ENCODE peak calls at places on chromosomes 7 and 10, in four cellular contexts. E is GM23248, V is DND-41, F is transverse colon. Q is an unnamed sample.
A peak's percentile ranks its signal among the peaks of the same experiment; 100 is the strongest.

GRCh38 chr10:8054243-8054497 is 318 bp upstream of the GATA3 start:
- DNase-seq in E (peak; percentile 30), V (no peak), F (no peak), Q (no peak)

GRCh38 chr7:15686957-15687644 is 618 bp upstream of the MEOX2 start:
- DNase-seq in E (peak; percentile 4), V (no peak), F (no peak), Q (no peak)

GRCh38 chr7:152544971-152545619 is 109.3 kb upstream of the KMT2C start:
- DNase-seq in E (no peak), V (no peak), F (no peak), Q (no peak)

GRCh38 chr7:150755473-150756099 is 18.4 kb downstream of the GIMAP5 start:
- DNase-seq in E (no peak), V (peak; percentile 89), F (no peak), Q (peak; percentile 72)

GRCh38 chr7:151631968-151632749 is 112.5 kb upstream of the RHEB start:
- DNase-seq in E (peak; percentile 84), V (no peak), F (peak; percentile 92), Q (peak; percentile 88)

GRCh38 chr10:81920213-81920829 is 45.3 kb downstream of the NRG3 start:
- DNase-seq in E (no peak), V (no peak), F (no peak), Q (no peak)

GRCh38 chr7:151060416-151061234 is 1.2 kb downstream of the SLC4A2 start:
- DNase-seq in E (peak; percentile 66), V (peak; percentile 57), F (peak; percentile 58), Q (no peak)

GRCh38 chr7:24653316-24654085 is 80.2 kb downstream of the PALS2 start:
- DNase-seq in E (peak; percentile 38), V (no peak), F (no peak), Q (no peak)

GRCh38 chr7:36747251-36747968 is 23.1 kb upstream of the AOAH start:
- DNase-seq in E (peak; percentile 3), V (no peak), F (no peak), Q (no peak)

GRCh38 chr7:101208794-101209193 is 8.0 kb upstream of the MOGAT3 start:
- DNase-seq in E (no peak), V (no peak), F (no peak), Q (no peak)

GRCh38 chr10:49387029-49387428 is 8.9 kb downstream of the DRGX start:
- DNase-seq in E (peak; percentile 97), V (no peak), F (no peak), Q (no peak)

GRCh38 chr7:74193054-74193453 is 16.8 kb upstream of the LAT2 start:
- DNase-seq in E (no peak), V (no peak), F (no peak), Q (no peak)

GRCh38 chr7:15305002-15305600 is 256.7 kb downstream of the AGMO start:
- DNase-seq in E (peak; percentile 71), V (peak; percentile 31), F (peak; percentile 23), Q (no peak)

GRCh38 chr7:78437118-78437517 is 638.5 kb downstream of the PHTF2 start:
- DNase-seq in E (peak; percentile 78), V (no peak), F (no peak), Q (no peak)

GRCh38 chr7:69708857-69709256 is 110.6 kb downstream of the AUTS2 start:
- DNase-seq in E (peak; percentile 26), V (no peak), F (no peak), Q (no peak)

GRCh38 chr7:23768022-23768421 is 58.0 kb downstream of the STK31 start:
- DNase-seq in E (no peak), V (no peak), F (no peak), Q (no peak)

GRCh38 chr7:131800008-131800407 is 243.6 kb upstream of the PODXL start:
- DNase-seq in E (no peak), V (no peak), F (no peak), Q (no peak)

GRCh38 chr7:74479961-74480829 is 26.5 kb downstream of the GTF2IRD1 start:
- DNase-seq in E (peak; percentile 98), V (no peak), F (peak; percentile 79), Q (no peak)

GRCh38 chr10:49761789-49762565 is at the start of gene OGDHL:
- DNase-seq in E (peak; percentile 68), V (peak; percentile 77), F (peak; percentile 27), Q (peak; percentile 19)

GRCh38 chr10:14384915-14385314 is 54.2 kb upstream of the FRMD4A start:
- DNase-seq in E (no peak), V (no peak), F (no peak), Q (no peak)

GRCh38 chr10:9781681-9782080 is 1236.0 kb upstream of the CELF2 start:
- DNase-seq in E (peak; percentile 37), V (no peak), F (no peak), Q (no peak)

GRCh38 chr7:47497367-47498096 is 84.4 kb downstream of the TNS3 start:
- DNase-seq in E (peak; percentile 33), V (no peak), F (no peak), Q (no peak)

GRCh38 chr7:111529507-111530355 is 32.6 kb downstream of the IMMP2L start:
- DNase-seq in E (peak; percentile 9), V (no peak), F (no peak), Q (no peak)

GRCh38 chr7:99096124-99096887 is 47.6 kb downstream of the SMURF1 start:
- DNase-seq in E (no peak), V (no peak), F (no peak), Q (no peak)

GRCh38 chr10:128058746-128059125 is 67.5 kb downstream of the MKI67 start:
- DNase-seq in E (no peak), V (no peak), F (no peak), Q (no peak)

GRCh38 chr7:158094671-158095256 is 492.9 kb downstream of the PTPRN2 start:
- DNase-seq in E (no peak), V (no peak), F (no peak), Q (no peak)

GRCh38 chr7:104415700-104416099 is 87.3 kb downstream of the LHFPL3 start:
- DNase-seq in E (no peak), V (no peak), F (no peak), Q (no peak)

GRCh38 chr10:101076630-101077029 is 14.8 kb downstream of the KAZALD1 start:
- DNase-seq in E (no peak), V (no peak), F (no peak), Q (no peak)

GRCh38 chr7:11492307-11492706 is 339.7 kb downstream of the THSD7A start:
- DNase-seq in E (peak; percentile 13), V (no peak), F (no peak), Q (no peak)

GRCh38 chr7:55185941-55186609 is 167.3 kb downstream of the EGFR start:
- DNase-seq in E (peak; percentile 97), V (no peak), F (no peak), Q (no peak)

GRCh38 chr10:102509387-102509786 is 5.6 kb downstream of the SUFU start:
- DNase-seq in E (peak; percentile 84), V (no peak), F (no peak), Q (no peak)

GRCh38 chr7:1919539-1920265 is 249.6 kb downstream of the ELFN1 start:
- DNase-seq in E (peak; percentile 28), V (peak; percentile 45), F (peak; percentile 33), Q (peak; percentile 24)

GRCh38 chr10:26860026-26860541 is 674 bp downstream of the ABI1 start:
- DNase-seq in E (peak; percentile 83), V (peak; percentile 61), F (peak; percentile 56), Q (peak; percentile 54)

GRCh38 chr10:43056568-43057011 is 20.3 kb upstream of the RET start:
- DNase-seq in E (no peak), V (no peak), F (no peak), Q (no peak)

GRCh38 chr7:132601783-132602182 is 25.5 kb upstream of the PLXNA4 start:
- DNase-seq in E (no peak), V (no peak), F (no peak), Q (no peak)

GRCh38 chr7:16646427-16647081 is 573 bp downstream of the BZW2 start:
- DNase-seq in E (peak; percentile 56), V (peak; percentile 32), F (peak; percentile 17), Q (no peak)

GRCh38 chr10:114683162-114683561 is 25.1 kb upstream of the ABLIM1 start:
- DNase-seq in E (no peak), V (no peak), F (no peak), Q (no peak)

GRCh38 chr10:120505056-120505455 is 48.0 kb downstream of the PLPP4 start:
- DNase-seq in E (no peak), V (no peak), F (no peak), Q (no peak)

GRCh38 chr10:120506674-120507073 is 49.6 kb downstream of the PLPP4 start:
- DNase-seq in E (peak; percentile 91), V (no peak), F (no peak), Q (no peak)

GRCh38 chr10:120507651-120508050 is 50.6 kb downstream of the PLPP4 start:
- DNase-seq in E (no peak), V (no peak), F (no peak), Q (no peak)

GRCh38 chr10:120507175-120507574 is 50.1 kb downstream of the PLPP4 start:
- DNase-seq in E (no peak), V (no peak), F (no peak), Q (no peak)

DNA sequence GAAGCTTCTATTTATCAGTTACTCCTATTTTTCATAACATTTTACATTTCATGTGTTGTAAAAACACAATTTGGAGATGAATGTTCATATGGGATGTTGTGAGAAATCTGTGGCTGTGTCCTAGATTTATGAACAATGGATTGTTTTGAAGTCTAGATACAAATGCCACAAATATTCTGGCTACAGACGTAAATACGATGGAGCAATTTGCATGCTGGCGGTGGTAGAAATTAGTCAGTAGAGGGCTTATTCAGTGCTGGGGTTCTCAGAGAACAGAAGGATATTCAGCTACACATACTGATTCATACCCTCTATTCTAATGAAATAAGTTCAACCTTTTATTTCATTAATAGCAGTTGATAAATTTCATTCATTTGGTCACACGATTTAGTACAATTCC is 48.8 kb downstream of the PLPP4 start:
- DNase-seq in E (peak; percentile 93), V (no peak), F (no peak), Q (no peak)
- H3K4me1 ChIP-seq in E (peaks cover 59% of the 10 kb centered on the region), V (no peaks in the 10 kb centered on the region), F (no peaks in the 10 kb centered on the region), Q (no peaks in the 10 kb centered on the region)

GRCh38 chr7:106279425-106280182 is 5.2 kb downstream of the NAMPT start:
- DNase-seq in E (no peak), V (no peak), F (no peak), Q (no peak)
- H3K4me1 ChIP-seq in E (peaks cover 20% of the 10 kb centered on the region), V (peaks cover 17% of the 10 kb centered on the region), F (peaks cover 15% of the 10 kb centered on the region), Q (peaks cover 27% of the 10 kb centered on the region)

GRCh38 chr10:89134963-89135362 is 72.2 kb downstream of the CH25H start:
- DNase-seq in E (no peak), V (no peak), F (no peak), Q (no peak)
- H3K4me1 ChIP-seq in E (peaks cover 20% of the 10 kb centered on the region), V (no peaks in the 10 kb centered on the region), F (no peaks in the 10 kb centered on the region), Q (no peaks in the 10 kb centered on the region)

DNA sequence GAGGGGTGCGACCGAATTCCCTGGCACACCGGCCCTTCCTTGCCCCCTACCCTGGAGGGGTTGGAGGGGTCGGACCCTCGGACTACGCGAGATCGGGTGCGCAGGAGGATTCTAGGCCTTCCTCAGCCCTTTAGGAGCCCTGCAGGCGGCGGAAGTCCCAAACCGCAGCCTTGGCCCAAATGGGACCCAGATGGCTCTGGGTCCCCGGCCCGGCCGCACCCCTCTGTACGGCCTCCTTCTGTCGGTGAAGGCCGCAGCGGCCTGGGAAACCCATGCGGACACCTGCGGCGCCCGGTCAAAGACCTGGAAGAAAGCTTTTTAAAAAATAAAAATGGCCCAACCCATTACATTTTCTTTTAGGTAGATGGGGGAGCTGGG is 2.4 kb upstream of the VAX1 start:
- DNase-seq in E (no peak), V (no peak), F (no peak), Q (no peak)
- H3K4me1 ChIP-seq in E (no peaks in the 10 kb centered on the region), V (no peaks in the 10 kb centered on the region), F (peaks cover 15% of the 10 kb centered on the region), Q (no peaks in the 10 kb centered on the region)

GRCh38 chr7:27187702-27188665 is 3.0 kb upstream of the HOXA11 start:
- DNase-seq in E (no peak), V (peak; percentile 41), F (peak; percentile 35), Q (no peak)
- H3K4me1 ChIP-seq in E (peaks cover 1% of the 10 kb centered on the region), V (peaks cover 18% of the 10 kb centered on the region), F (peaks cover 65% of the 10 kb centered on the region), Q (peaks cover 75% of the 10 kb centered on the region)

GRCh38 chr7:27133409-27134157 is 3.0 kb upstream of the HOXA4 start:
- DNase-seq in E (no peak), V (no peak), F (peak; percentile 47), Q (no peak)
- H3K4me1 ChIP-seq in E (peaks cover 23% of the 10 kb centered on the region), V (no peaks in the 10 kb centered on the region), F (peaks cover 87% of the 10 kb centered on the region), Q (peaks cover 6% of the 10 kb centered on the region)